ENCODE peak calls at places on chromosomes 13 and 19, in five cellular contexts. One of them, this sample, is unnamed.

GRCh38 chr19:752652-753517 is 2.0 kb downstream of the MISP start:
- DNase-seq in activated CD4-positive, CD25-positive, alpha-beta regulatory T cell: no peak
- DNase-seq in NCI-H1436 treated with DMSO at 0.1 percent for 48 hours: no peak
- DNase-seq in EL: peak
- DNase-seq in GOT3: no peak
- DNase-seq in this sample: peak

GRCh38 chr13:112764864-112765561 is 75.2 kb downstream of the ATP11A start:
- DNase-seq in activated CD4-positive, CD25-positive, alpha-beta regulatory T cell: no peak
- DNase-seq in NCI-H1436 treated with DMSO at 0.1 percent for 48 hours: no peak
- DNase-seq in EL: no peak
- DNase-seq in GOT3: no peak
- DNase-seq in this sample: no peak

GRCh38 chr19:18208098-18208951 is 4.5 kb upstream of the RAB3A start:
- DNase-seq in activated CD4-positive, CD25-positive, alpha-beta regulatory T cell: peak
- DNase-seq in NCI-H1436 treated with DMSO at 0.1 percent for 48 hours: no peak
- DNase-seq in EL: peak
- DNase-seq in GOT3: no peak
- DNase-seq in this sample: peak

GRCh38 chr19:29616541-29616940 is 10.5 kb downstream of the POP4 start:
- DNase-seq in activated CD4-positive, CD25-positive, alpha-beta regulatory T cell: no peak
- DNase-seq in NCI-H1436 treated with DMSO at 0.1 percent for 48 hours: no peak
- DNase-seq in EL: no peak
- DNase-seq in GOT3: no peak
- DNase-seq in this sample: no peak

GRCh38 chr19:2046046-2046907 is 4.8 kb downstream of the MKNK2 start:
- DNase-seq in activated CD4-positive, CD25-positive, alpha-beta regulatory T cell: no peak
- DNase-seq in NCI-H1436 treated with DMSO at 0.1 percent for 48 hours: no peak
- DNase-seq in EL: no peak
- DNase-seq in GOT3: no peak
- DNase-seq in this sample: no peak

GRCh38 chr19:8445488-8446001 is 770 bp downstream of the HNRNPM start:
- DNase-seq in activated CD4-positive, CD25-positive, alpha-beta regulatory T cell: peak
- DNase-seq in NCI-H1436 treated with DMSO at 0.1 percent for 48 hours: no peak
- DNase-seq in EL: peak
- DNase-seq in GOT3: no peak
- DNase-seq in this sample: peak

GRCh38 chr13:107370036-107370785 is 802.3 kb upstream of the ARGLU1 start:
- DNase-seq in activated CD4-positive, CD25-positive, alpha-beta regulatory T cell: no peak
- DNase-seq in NCI-H1436 treated with DMSO at 0.1 percent for 48 hours: no peak
- DNase-seq in EL: no peak
- DNase-seq in GOT3: no peak
- DNase-seq in this sample: peak

GRCh38 chr13:113648218-113648615 is 9.8 kb downstream of the ATP4B start:
- DNase-seq in activated CD4-positive, CD25-positive, alpha-beta regulatory T cell: no peak
- DNase-seq in NCI-H1436 treated with DMSO at 0.1 percent for 48 hours: no peak
- DNase-seq in EL: no peak
- DNase-seq in GOT3: no peak
- DNase-seq in this sample: no peak

GRCh38 chr19:40590464-40591265 is 10.5 kb upstream of the LTBP4 start:
- DNase-seq in activated CD4-positive, CD25-positive, alpha-beta regulatory T cell: no peak
- DNase-seq in NCI-H1436 treated with DMSO at 0.1 percent for 48 hours: no peak
- DNase-seq in EL: no peak
- DNase-seq in GOT3: no peak
- DNase-seq in this sample: no peak

GRCh38 chr19:50794778-50795664 is 4.8 kb downstream of the ACP4 start:
- DNase-seq in activated CD4-positive, CD25-positive, alpha-beta regulatory T cell: no peak
- DNase-seq in NCI-H1436 treated with DMSO at 0.1 percent for 48 hours: no peak
- DNase-seq in EL: peak
- DNase-seq in GOT3: no peak
- DNase-seq in this sample: no peak

GRCh38 chr19:1913781-1914577 is 8.8 kb downstream of the ADAT3 start:
- DNase-seq in activated CD4-positive, CD25-positive, alpha-beta regulatory T cell: no peak
- DNase-seq in NCI-H1436 treated with DMSO at 0.1 percent for 48 hours: no peak
- DNase-seq in EL: no peak
- DNase-seq in GOT3: no peak
- DNase-seq in this sample: no peak

GRCh38 chr13:39804332-39805231 is 149.1 kb downstream of the COG6 start:
- DNase-seq in activated CD4-positive, CD25-positive, alpha-beta regulatory T cell: no peak
- DNase-seq in NCI-H1436 treated with DMSO at 0.1 percent for 48 hours: no peak
- DNase-seq in EL: no peak
- DNase-seq in GOT3: no peak
- DNase-seq in this sample: no peak

GRCh38 chr19:54373781-54374266 is 9.1 kb upstream of the LAIR1 start:
- DNase-seq in activated CD4-positive, CD25-positive, alpha-beta regulatory T cell: no peak
- DNase-seq in NCI-H1436 treated with DMSO at 0.1 percent for 48 hours: no peak
- DNase-seq in EL: no peak
- DNase-seq in GOT3: no peak
- DNase-seq in this sample: no peak

GRCh38 chr19:32336259-32337111 is 8.9 kb upstream of the ZNF507 start:
- DNase-seq in activated CD4-positive, CD25-positive, alpha-beta regulatory T cell: no peak
- DNase-seq in NCI-H1436 treated with DMSO at 0.1 percent for 48 hours: no peak
- DNase-seq in EL: no peak
- DNase-seq in GOT3: no peak
- DNase-seq in this sample: peak

GRCh38 chr13:47621931-47622330 is 379.1 kb downstream of the SUCLA2 start:
- DNase-seq in activated CD4-positive, CD25-positive, alpha-beta regulatory T cell: no peak
- DNase-seq in NCI-H1436 treated with DMSO at 0.1 percent for 48 hours: no peak
- DNase-seq in EL: no peak
- DNase-seq in GOT3: no peak
- DNase-seq in this sample: no peak

GRCh38 chr19:23259961-23260360 is 9.8 kb upstream of the ZNF724 start:
- DNase-seq in activated CD4-positive, CD25-positive, alpha-beta regulatory T cell: no peak
- DNase-seq in NCI-H1436 treated with DMSO at 0.1 percent for 48 hours: no peak
- DNase-seq in EL: no peak
- DNase-seq in GOT3: no peak
- DNase-seq in this sample: no peak

GRCh38 chr19:17610384-17610783 is 54.9 kb downstream of the COLGALT1 start:
- DNase-seq in activated CD4-positive, CD25-positive, alpha-beta regulatory T cell: no peak
- DNase-seq in NCI-H1436 treated with DMSO at 0.1 percent for 48 hours: no peak
- DNase-seq in EL: peak
- DNase-seq in GOT3: no peak
- DNase-seq in this sample: no peak

GRCh38 chr19:36605839-36606478 is 846 bp downstream of the ZNF382 start:
- DNase-seq in activated CD4-positive, CD25-positive, alpha-beta regulatory T cell: no peak
- DNase-seq in NCI-H1436 treated with DMSO at 0.1 percent for 48 hours: no peak
- DNase-seq in EL: no peak
- DNase-seq in GOT3: no peak
- DNase-seq in this sample: peak

GRCh38 chr13:96391606-96392005 is 301.7 kb downstream of the HS6ST3 start:
- DNase-seq in activated CD4-positive, CD25-positive, alpha-beta regulatory T cell: no peak
- DNase-seq in NCI-H1436 treated with DMSO at 0.1 percent for 48 hours: no peak
- DNase-seq in EL: no peak
- DNase-seq in GOT3: no peak
- DNase-seq in this sample: no peak

GRCh38 chr13:102724923-102725322 is 30.1 kb upstream of the METTL21C start:
- DNase-seq in activated CD4-positive, CD25-positive, alpha-beta regulatory T cell: no peak
- DNase-seq in NCI-H1436 treated with DMSO at 0.1 percent for 48 hours: no peak
- DNase-seq in EL: peak
- DNase-seq in GOT3: no peak
- DNase-seq in this sample: peak

GRCh38 chr13:112894673-112895481 is 74.1 kb upstream of the MCF2L start:
- DNase-seq in activated CD4-positive, CD25-positive, alpha-beta regulatory T cell: no peak
- DNase-seq in NCI-H1436 treated with DMSO at 0.1 percent for 48 hours: no peak
- DNase-seq in EL: no peak
- DNase-seq in GOT3: no peak
- DNase-seq in this sample: no peak

GRCh38 chr19:53947624-53948023 is 15.1 kb upstream of the CACNG8 start:
- DNase-seq in activated CD4-positive, CD25-positive, alpha-beta regulatory T cell: no peak
- DNase-seq in NCI-H1436 treated with DMSO at 0.1 percent for 48 hours: no peak
- DNase-seq in EL: peak
- DNase-seq in GOT3: no peak
- DNase-seq in this sample: no peak

GRCh38 chr19:13033819-13034611 is 38.7 kb downstream of the NFIX start:
- DNase-seq in activated CD4-positive, CD25-positive, alpha-beta regulatory T cell: no peak
- DNase-seq in NCI-H1436 treated with DMSO at 0.1 percent for 48 hours: no peak
- DNase-seq in EL: peak
- DNase-seq in GOT3: no peak
- DNase-seq in this sample: peak

GRCh38 chr19:46715620-46716012 is 1.3 kb downstream of the PRKD2 start:
- DNase-seq in activated CD4-positive, CD25-positive, alpha-beta regulatory T cell: no peak
- DNase-seq in NCI-H1436 treated with DMSO at 0.1 percent for 48 hours: no peak
- DNase-seq in EL: no peak
- DNase-seq in GOT3: no peak
- DNase-seq in this sample: no peak

GRCh38 chr19:56538761-56539263 is at the start of gene ZFP28:
- DNase-seq in activated CD4-positive, CD25-positive, alpha-beta regulatory T cell: no peak
- DNase-seq in NCI-H1436 treated with DMSO at 0.1 percent for 48 hours: peak
- DNase-seq in EL: no peak
- DNase-seq in GOT3: no peak
- DNase-seq in this sample: no peak

GRCh38 chr19:46225558-46226004 is 4.0 kb upstream of the IGFL1 start:
- DNase-seq in activated CD4-positive, CD25-positive, alpha-beta regulatory T cell: no peak
- DNase-seq in NCI-H1436 treated with DMSO at 0.1 percent for 48 hours: no peak
- DNase-seq in EL: no peak
- DNase-seq in GOT3: no peak
- DNase-seq in this sample: no peak

GRCh38 chr13:39297664-39298171 is 259.5 kb downstream of the NHLRC3 start:
- DNase-seq in activated CD4-positive, CD25-positive, alpha-beta regulatory T cell: no peak
- DNase-seq in NCI-H1436 treated with DMSO at 0.1 percent for 48 hours: no peak
- DNase-seq in EL: peak
- DNase-seq in GOT3: no peak
- DNase-seq in this sample: no peak

GRCh38 chr19:27674701-27675100 is 1538.2 kb downstream of the UQCRFS1 start:
- DNase-seq in activated CD4-positive, CD25-positive, alpha-beta regulatory T cell: no peak
- DNase-seq in NCI-H1436 treated with DMSO at 0.1 percent for 48 hours: no peak
- DNase-seq in EL: no peak
- DNase-seq in GOT3: no peak
- DNase-seq in this sample: no peak

GRCh38 chr13:112133489-112134149 is 66.7 kb downstream of the SOX1 start:
- DNase-seq in activated CD4-positive, CD25-positive, alpha-beta regulatory T cell: no peak
- DNase-seq in NCI-H1436 treated with DMSO at 0.1 percent for 48 hours: no peak
- DNase-seq in EL: no peak
- DNase-seq in GOT3: no peak
- DNase-seq in this sample: no peak

GRCh38 chr19:18708452-18709231 is 25.2 kb downstream of the CRTC1 start:
- DNase-seq in activated CD4-positive, CD25-positive, alpha-beta regulatory T cell: no peak
- DNase-seq in NCI-H1436 treated with DMSO at 0.1 percent for 48 hours: no peak
- DNase-seq in EL: no peak
- DNase-seq in GOT3: no peak
- DNase-seq in this sample: no peak

GRCh38 chr19:53195265-53195879 is 2.2 kb upstream of the ZNF665 start:
- DNase-seq in activated CD4-positive, CD25-positive, alpha-beta regulatory T cell: peak
- DNase-seq in NCI-H1436 treated with DMSO at 0.1 percent for 48 hours: peak
- DNase-seq in EL: peak
- DNase-seq in GOT3: peak
- DNase-seq in this sample: peak

GRCh38 chr19:6481541-6482342 is at the start of gene DENND1C:
- DNase-seq in activated CD4-positive, CD25-positive, alpha-beta regulatory T cell: peak
- DNase-seq in NCI-H1436 treated with DMSO at 0.1 percent for 48 hours: no peak
- DNase-seq in EL: no peak
- DNase-seq in GOT3: no peak
- DNase-seq in this sample: no peak

GRCh38 chr13:41308241-41308640 is 2.8 kb upstream of the NAA16 start:
- DNase-seq in activated CD4-positive, CD25-positive, alpha-beta regulatory T cell: no peak
- DNase-seq in NCI-H1436 treated with DMSO at 0.1 percent for 48 hours: no peak
- DNase-seq in EL: no peak
- DNase-seq in GOT3: no peak
- DNase-seq in this sample: no peak